ENCODE peak calls at places on chromosomes 16 and 17, in five cellular contexts. A is K562, M is HepG2, L is WTC11, Y is A549. N is an unnamed sample.

GRCh38 chr17:50534222-50534978 is 1.9 kb downstream of the EPN3 start:
- DNase-seq in A (peak), M (no peak), L (peak), Y (peak), N (no peak)

GRCh38 chr17:37177234-37177633 is 198.6 kb upstream of the C17orf78 start:
- DNase-seq in A (no peak), M (no peak), L (no peak), Y (no peak), N (no peak)

GRCh38 chr17:38798614-38799500 is 499 bp downstream of the PIP4K2B start:
- DNase-seq in A (peak), M (peak), L (no peak), Y (peak), N (peak)

GRCh38 chr16:89575247-89576172 is at the start of gene CPNE7:
- DNase-seq in A (peak), M (no peak), L (peak), Y (peak), N (no peak)

GRCh38 chr17:36703860-36704266 is 102.5 kb downstream of the MRM1 start:
- DNase-seq in A (peak), M (no peak), L (peak), Y (peak), N (peak)

GRCh38 chr16:74291577-74292208 is 4.9 kb upstream of the PSMD7 start:
- DNase-seq in A (no peak), M (no peak), L (no peak), Y (no peak), N (no peak)

GRCh38 chr17:65522751-65523404 is 38.6 kb downstream of the AXIN2 start:
- DNase-seq in A (no peak), M (no peak), L (no peak), Y (no peak), N (no peak)

GRCh38 chr17:79029327-79030009 is 5.5 kb downstream of the C1QTNF1 start:
- DNase-seq in A (no peak), M (no peak), L (no peak), Y (no peak), N (no peak)

GRCh38 chr16:78503501-78504110 is 404.2 kb downstream of the WWOX start:
- DNase-seq in A (peak), M (peak), L (peak), Y (peak), N (peak)

GRCh38 chr16:52398021-52398420 is 148.9 kb downstream of the TOX3 start:
- DNase-seq in A (no peak), M (peak), L (no peak), Y (no peak), N (no peak)

GRCh38 chr16:56988161-56988947 is 1.0 kb upstream of the NLRC5 start:
- DNase-seq in A (no peak), M (no peak), L (no peak), Y (no peak), N (no peak)

GRCh38 chr16:69273009-69273408 is 38.1 kb upstream of the VPS4A start:
- DNase-seq in A (no peak), M (no peak), L (no peak), Y (no peak), N (no peak)

GRCh38 chr16:64964126-64964540 is 157.7 kb downstream of the CDH11 start:
- DNase-seq in A (no peak), M (no peak), L (no peak), Y (no peak), N (no peak)

GRCh38 chr17:48174833-48175232 is 67.3 kb downstream of the SNX11 start:
- DNase-seq in A (no peak), M (no peak), L (no peak), Y (no peak), N (no peak)

GRCh38 chr16:25834101-25834500 is 142.3 kb downstream of the HS3ST4 start:
- DNase-seq in A (no peak), M (no peak), L (no peak), Y (no peak), N (no peak)

GRCh38 chr17:28549274-28550132 is 2.9 kb downstream of the UNC119 start:
- DNase-seq in A (no peak), M (no peak), L (no peak), Y (no peak), N (peak)

GRCh38 chr17:65064452-65065019 is 8.0 kb upstream of the GNA13 start:
- DNase-seq in A (no peak), M (peak), L (no peak), Y (peak), N (no peak)

GRCh38 chr16:80580109-80580832 is 39.5 kb downstream of the DYNLRB2 start:
- DNase-seq in A (no peak), M (no peak), L (no peak), Y (peak), N (no peak)

GRCh38 chr17:17685775-17686291 is 4.6 kb downstream of the RAI1 start:
- DNase-seq in A (no peak), M (no peak), L (no peak), Y (peak), N (peak)

GRCh38 chr16:82061861-82062525 is 26.9 kb downstream of the HSD17B2 start:
- DNase-seq in A (peak), M (no peak), L (no peak), Y (peak), N (peak)

GRCh38 chr17:73595068-73595865 is 49.0 kb downstream of the SDK2 start:
- DNase-seq in A (peak), M (no peak), L (peak), Y (no peak), N (peak)

GRCh38 chr16:82782715-82783251 is 156.0 kb downstream of the CDH13 start:
- DNase-seq in A (no peak), M (no peak), L (peak), Y (no peak), N (no peak)

GRCh38 chr16:68752602-68753001 is 15.5 kb downstream of the CDH1 start:
- DNase-seq in A (no peak), M (peak), L (no peak), Y (peak), N (no peak)

GRCh38 chr16:84115919-84116719 is 623 bp downstream of the MBTPS1 start:
- DNase-seq in A (no peak), M (peak), L (no peak), Y (peak), N (peak)

GRCh38 chr16:72946474-72947194 is 101.3 kb downstream of the ZFHX3 start:
- DNase-seq in A (no peak), M (no peak), L (no peak), Y (no peak), N (no peak)

GRCh38 chr16:86508947-86509758 is 1.2 kb upstream of the FOXF1 start:
- DNase-seq in A (no peak), M (no peak), L (no peak), Y (peak), N (peak)

GRCh38 chr17:12620200-12620720 is 45.4 kb upstream of the MYOCD start:
- DNase-seq in A (no peak), M (no peak), L (no peak), Y (peak), N (no peak)
- TF ChIP-seq MAX in A (no peak), M (no peak), L (no peak), Y (no peak), N (no peak)

GRCh38 chr16:1940273-1941161 is 2.5 kb downstream of the MSRB1 start:
- DNase-seq in A (no peak), M (peak), L (no peak), Y (no peak), N (no peak)

GRCh38 chr16:1938910-1939309 is 4.1 kb downstream of the MSRB1 start:
- DNase-seq in A (no peak), M (no peak), L (no peak), Y (no peak), N (peak)

GRCh38 chr16:1942810-1943726 is at the start of gene MSRB1:
- DNase-seq in A (peak), M (peak), L (peak), Y (peak), N (peak)

GRCh38 chr16:1941924-1942809 is 832 bp downstream of the MSRB1 start:
- DNase-seq in A (peak), M (no peak), L (no peak), Y (no peak), N (peak)

GRCh38 chr16:1941162-1941923 is 1.7 kb downstream of the MSRB1 start:
- DNase-seq in A (peak), M (peak), L (peak), Y (no peak), N (no peak)
- TF ChIP-seq CTCF in A (peak), M (peak), L (no peak), Y (peak), N (peak)

GRCh38 chr17:44222112-44222869 is 2.8 kb upstream of the UBTF start:
- DNase-seq in A (peak), M (peak), L (peak), Y (peak), N (peak)
- TF ChIP-seq MAX in A (no peak), M (no peak), L (no peak), Y (peak), N (no peak)

GRCh38 chr17:31266042-31266441 is 31.0 kb downstream of the OMG start:
- DNase-seq in A (no peak), M (no peak), L (no peak), Y (peak), N (peak)
- TF ChIP-seq CTCF in A (peak), M (no peak), L (peak), Y (peak), N (peak)

DNA sequence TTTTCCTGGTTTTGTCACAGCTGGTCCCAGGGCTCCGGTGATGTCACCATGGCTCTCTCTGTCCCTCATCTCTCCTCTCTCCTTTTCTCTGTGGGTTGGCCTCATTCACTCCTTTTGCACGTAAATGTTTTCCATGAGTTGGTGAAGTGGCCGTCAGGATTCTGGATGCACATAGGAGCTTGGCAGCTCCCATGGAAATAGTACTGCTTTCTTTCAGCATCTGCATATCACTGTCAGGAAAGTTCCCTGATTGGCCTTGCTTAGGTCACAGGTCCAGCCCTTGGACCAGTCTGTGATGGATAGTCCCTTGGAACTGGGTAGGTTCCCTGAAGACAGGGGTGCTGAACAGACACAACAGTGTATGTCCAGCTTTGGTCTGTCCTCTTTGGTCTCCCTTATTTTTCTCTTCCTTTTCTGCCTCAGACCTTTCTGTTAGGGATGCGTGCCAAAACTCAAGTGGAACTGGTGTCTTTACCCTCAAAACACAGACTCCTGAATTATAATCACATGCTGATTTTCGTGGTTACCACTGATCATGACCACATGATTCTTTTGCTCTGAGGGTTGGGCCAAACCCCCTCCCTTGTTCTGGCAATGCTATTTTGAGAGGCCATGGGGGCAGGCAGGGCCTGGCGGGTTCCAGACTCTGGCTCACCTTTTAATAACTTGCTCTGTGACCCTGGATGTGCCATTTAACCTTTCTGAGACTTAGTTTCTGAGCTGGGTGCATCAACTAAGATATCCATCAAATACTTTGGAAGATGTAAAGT is 99.0 kb downstream of the MSI2 start:
- DNase-seq in A (no peak), M (no peak), L (no peak), Y (no peak), N (no peak)
- TF ChIP-seq MAX in A (no peak), M (no peak), L (no peak), Y (no peak), N (no peak)

GRCh38 chr17:15922586-15922985 is 22.3 kb upstream of the ADORA2B start:
- DNase-seq in A (no peak), M (no peak), L (no peak), Y (no peak), N (no peak)
- TF ChIP-seq CTCF in A (no peak), M (no peak), L (no peak), Y (no peak), N (no peak)

GRCh38 chr16:397135-397661 is at the start of gene NME4:
- DNase-seq in A (peak), M (no peak), L (peak), Y (peak), N (peak)
- TF ChIP-seq MAX in A (peak), M (no peak), L (no peak), Y (no peak), N (peak)

GRCh38 chr17:63544467-63545301 is 5.6 kb upstream of the DCAF7 start:
- DNase-seq in A (no peak), M (no peak), L (no peak), Y (no peak), N (no peak)

GRCh38 chr17:63546308-63547082 is 3.8 kb upstream of the DCAF7 start:
- DNase-seq in A (no peak), M (no peak), L (no peak), Y (no peak), N (no peak)

GRCh38 chr17:63549289-63549945 is 860 bp upstream of the DCAF7 start:
- DNase-seq in A (no peak), M (no peak), L (no peak), Y (no peak), N (no peak)

GRCh38 chr17:63545302-63545928 is 4.9 kb upstream of the DCAF7 start:
- DNase-seq in A (no peak), M (no peak), L (no peak), Y (no peak), N (no peak)

DNA sequence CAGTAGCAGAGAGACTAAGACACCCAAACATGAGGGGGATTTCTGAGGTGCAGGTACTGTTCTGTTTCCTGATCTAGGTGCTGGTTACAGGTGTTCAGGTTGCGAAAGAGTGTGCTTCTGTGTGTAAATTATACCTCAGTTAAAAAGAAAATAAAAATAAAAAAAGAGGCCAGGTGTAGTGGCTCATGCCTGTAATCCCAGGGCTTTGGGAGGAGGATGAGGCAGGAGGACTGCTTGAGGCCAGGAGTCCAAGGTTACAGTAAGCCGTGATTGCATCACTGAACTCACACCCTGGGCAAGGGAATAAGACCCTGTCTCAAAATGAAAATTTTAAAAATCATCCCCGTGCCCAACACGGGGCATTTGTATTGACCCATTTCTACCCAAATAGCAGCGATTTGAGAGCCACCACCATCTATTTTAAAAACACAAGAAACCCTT is 3.2 kb upstream of the DCAF7 start:
- DNase-seq in A (no peak), M (no peak), L (no peak), Y (no peak), N (no peak)
- TF ChIP-seq CTCF in A (no peak), M (no peak), L (no peak), Y (no peak), N (no peak)

N was measured in NB4.